ENCODE peak calls at places on chromosomes 4 and X, in eight cellular contexts. One of them, this sample, is unnamed.

GRCh38 chr4:8648816-8649630 is 56.5 kb downstream of the CPZ start:
- DNase-seq in bronchial epithelial cell: no peak
- DNase-seq in hypothalamus: no peak
- DNase-seq in esophagus squamous epithelium: no peak
- DNase-seq in left cardiac atrium: no peak
- DNase-seq in foreskin keratinocyte: no peak
- DNase-seq in GM20000: no peak
- DNase-seq in T-helper 17 cell: no peak
- DNase-seq in this sample: no peak

GRCh38 chrX:38627683-38628082 is 66.3 kb downstream of the TSPAN7 start:
- DNase-seq in bronchial epithelial cell: peak
- DNase-seq in foreskin keratinocyte: no peak
- DNase-seq in T-helper 17 cell: no peak
- DNase-seq in hypothalamus: no peak
- DNase-seq in left cardiac atrium: no peak
- DNase-seq in esophagus squamous epithelium: no peak
- DNase-seq in GM20000: peak
- DNase-seq in this sample: no peak

GRCh38 chr4:41158274-41158673 is 56.1 kb downstream of the APBB2 start:
- DNase-seq in GM20000: no peak
- DNase-seq in foreskin keratinocyte: peak
- DNase-seq in bronchial epithelial cell: no peak
- DNase-seq in hypothalamus: no peak
- DNase-seq in left cardiac atrium: no peak
- DNase-seq in T-helper 17 cell: no peak
- DNase-seq in esophagus squamous epithelium: no peak
- DNase-seq in this sample: no peak

GRCh38 chr4:60216752-60217151 is 983.4 kb upstream of the ADGRL3 start:
- DNase-seq in hypothalamus: no peak
- DNase-seq in GM20000: no peak
- DNase-seq in left cardiac atrium: no peak
- DNase-seq in esophagus squamous epithelium: no peak
- DNase-seq in bronchial epithelial cell: peak
- DNase-seq in foreskin keratinocyte: peak
- DNase-seq in T-helper 17 cell: no peak
- DNase-seq in this sample: no peak

GRCh38 chr4:155423671-155424070 is 46.9 kb upstream of the MAP9 start:
- DNase-seq in esophagus squamous epithelium: no peak
- DNase-seq in hypothalamus: no peak
- DNase-seq in bronchial epithelial cell: no peak
- DNase-seq in GM20000: no peak
- DNase-seq in left cardiac atrium: no peak
- DNase-seq in foreskin keratinocyte: no peak
- DNase-seq in T-helper 17 cell: no peak
- DNase-seq in this sample: no peak

GRCh38 chr4:24794111-24794860 is 1.1 kb upstream of the SOD3 start:
- DNase-seq in esophagus squamous epithelium: no peak
- DNase-seq in hypothalamus: no peak
- DNase-seq in bronchial epithelial cell: no peak
- DNase-seq in T-helper 17 cell: no peak
- DNase-seq in GM20000: no peak
- DNase-seq in left cardiac atrium: peak
- DNase-seq in foreskin keratinocyte: no peak
- DNase-seq in this sample: no peak

GRCh38 chr4:155495572-155496293 is 119.0 kb upstream of the MAP9 start:
- DNase-seq in GM20000: no peak
- DNase-seq in foreskin keratinocyte: no peak
- DNase-seq in bronchial epithelial cell: no peak
- DNase-seq in esophagus squamous epithelium: no peak
- DNase-seq in left cardiac atrium: no peak
- DNase-seq in hypothalamus: no peak
- DNase-seq in T-helper 17 cell: no peak
- DNase-seq in this sample: no peak

GRCh38 chr4:7194251-7195137 is 2.2 kb downstream of the SORCS2 start:
- DNase-seq in hypothalamus: peak
- DNase-seq in left cardiac atrium: no peak
- DNase-seq in bronchial epithelial cell: no peak
- DNase-seq in T-helper 17 cell: no peak
- DNase-seq in esophagus squamous epithelium: no peak
- DNase-seq in foreskin keratinocyte: no peak
- DNase-seq in GM20000: no peak
- DNase-seq in this sample: no peak

GRCh38 chr4:75912968-75913367 is 10.7 kb upstream of the PPEF2 start:
- DNase-seq in hypothalamus: no peak
- DNase-seq in GM20000: no peak
- DNase-seq in T-helper 17 cell: no peak
- DNase-seq in bronchial epithelial cell: no peak
- DNase-seq in left cardiac atrium: no peak
- DNase-seq in esophagus squamous epithelium: no peak
- DNase-seq in foreskin keratinocyte: no peak
- DNase-seq in this sample: no peak

GRCh38 chr4:124184767-124185166 is 527.8 kb downstream of the ANKRD50 start:
- DNase-seq in GM20000: no peak
- DNase-seq in esophagus squamous epithelium: no peak
- DNase-seq in hypothalamus: no peak
- DNase-seq in T-helper 17 cell: no peak
- DNase-seq in left cardiac atrium: no peak
- DNase-seq in foreskin keratinocyte: no peak
- DNase-seq in bronchial epithelial cell: no peak
- DNase-seq in this sample: no peak

GRCh38 chr4:181004056-181004455 is 1239.1 kb upstream of the TENM3 start:
- DNase-seq in foreskin keratinocyte: no peak
- DNase-seq in T-helper 17 cell: no peak
- DNase-seq in esophagus squamous epithelium: no peak
- DNase-seq in left cardiac atrium: no peak
- DNase-seq in bronchial epithelial cell: no peak
- DNase-seq in GM20000: no peak
- DNase-seq in hypothalamus: no peak
- DNase-seq in this sample: no peak

GRCh38 chr4:951594-952468 is 19.6 kb downstream of the TMEM175 start:
- DNase-seq in T-helper 17 cell: no peak
- DNase-seq in left cardiac atrium: no peak
- DNase-seq in esophagus squamous epithelium: no peak
- DNase-seq in bronchial epithelial cell: no peak
- DNase-seq in hypothalamus: no peak
- DNase-seq in GM20000: no peak
- DNase-seq in foreskin keratinocyte: no peak
- DNase-seq in this sample: no peak

GRCh38 chrX:63581390-63581789 is 203.6 kb downstream of the ARHGEF9 start:
- DNase-seq in esophagus squamous epithelium: no peak
- DNase-seq in hypothalamus: no peak
- DNase-seq in bronchial epithelial cell: no peak
- DNase-seq in foreskin keratinocyte: no peak
- DNase-seq in T-helper 17 cell: no peak
- DNase-seq in left cardiac atrium: no peak
- DNase-seq in GM20000: no peak
- DNase-seq in this sample: no peak

GRCh38 chr4:53640576-53641459 is 49.5 kb upstream of the LNX1 start:
- DNase-seq in T-helper 17 cell: no peak
- DNase-seq in GM20000: peak
- DNase-seq in hypothalamus: no peak
- DNase-seq in bronchial epithelial cell: no peak
- DNase-seq in esophagus squamous epithelium: no peak
- DNase-seq in foreskin keratinocyte: no peak
- DNase-seq in left cardiac atrium: no peak
- DNase-seq in this sample: peak